ENCODE peak calls at places on chromosomes 7 and 10, in seven cellular contexts. A is activated T-cell treated with anti-CD3 and anti-CD28 coated beads for 1 hour, Y is left lung, E is hypothalamus, B is WERI-Rb-1, Q is RPMI7951, V is ELR. Z is an unnamed sample.
A peak's percentile ranks its signal among the peaks of the same experiment; 100 is the strongest.

GRCh38 chr7:134315679-134316538 is 821 bp downstream of the SLC35B4 start:
- DNase-seq in Y (no peak), V (peak; percentile 52), A (no peak), E (no peak), Q (peak; percentile 27), B (no peak), Z (no peak)

GRCh38 chr7:70076325-70076724 is 478.1 kb downstream of the AUTS2 start:
- DNase-seq in E (no peak), Y (no peak), A (no peak), B (no peak), V (no peak), Q (no peak), Z (no peak)

GRCh38 chr7:127620406-127621233 is 2.7 kb upstream of the PAX4 start:
- DNase-seq in E (no peak), A (no peak), Q (no peak), Y (no peak), B (no peak), V (no peak), Z (no peak)

GRCh38 chr10:12782537-12782936 is 219.0 kb downstream of the CCDC3 start:
- DNase-seq in V (peak; percentile 34), E (no peak), Y (no peak), B (peak; percentile 28), A (peak; percentile 10), Q (peak; percentile 15), Z (no peak)

GRCh38 chr7:47080816-47081215 is 501.1 kb downstream of the TNS3 start:
- DNase-seq in A (no peak), Y (no peak), V (peak; percentile 20), B (peak; percentile 67), E (no peak), Q (peak; percentile 59), Z (no peak)

GRCh38 chr10:36989233-36989632 is 136.2 kb upstream of the ANKRD30A start:
- DNase-seq in Y (peak; percentile 60), V (no peak), Q (no peak), A (no peak), E (no peak), B (no peak), Z (no peak)

GRCh38 chr10:98246911-98247820 is 20.8 kb downstream of the LOXL4 start:
- DNase-seq in Q (peak; percentile 61), A (no peak), Y (no peak), B (no peak), V (no peak), E (no peak), Z (no peak)

GRCh38 chr7:45689797-45690761 is 115.9 kb downstream of the ADCY1 start:
- DNase-seq in E (no peak), A (no peak), Q (no peak), V (no peak), Y (no peak), B (no peak), Z (no peak)

GRCh38 chr10:437698-438490 is 251.6 kb downstream of the DIP2C start:
- DNase-seq in V (no peak), E (no peak), Q (no peak), B (no peak), A (no peak), Y (no peak), Z (no peak)

GRCh38 chr10:46530249-46531186 is 25.9 kb downstream of the GPRIN2 start:
- DNase-seq in B (no peak), A (no peak), Y (peak; percentile 78), E (no peak), V (peak; percentile 65), Q (peak; percentile 95), Z (no peak)

GRCh38 chr10:5559642-5560141 is 34.9 kb downstream of the CALML3 start:
- DNase-seq in E (no peak), Q (peak; percentile 94), A (no peak), Y (no peak), V (peak; percentile 82), B (no peak), Z (no peak)